ENCODE peak calls at places on chromosomes 7 and 10, in ten cellular contexts. P is transverse colon, E is IMR-90, H is upper lobe of left lung, S is thyroid gland, K is H1, G is HepG2, R is stomach, O is uterus, D is body of pancreas. W is an unnamed sample.
A peak's percentile ranks its signal among the peaks of the same experiment; 100 is the strongest.

GRCh38 chr7:29019896-29020295 is 61.8 kb upstream of the TRIL start:
- DNase-seq in P (no peak), E (no peak), H (no peak), S (no peak), K (no peak), G (no peak), R (no peak), O (no peak), D (no peak), W (no peak)

GRCh38 chr10:87861566-87861952 is 1.8 kb downstream of the KLLN start:
- DNase-seq in P (peak; percentile 79), E (peak; percentile 89), H (peak; percentile 95), S (peak; percentile 86), K (no peak), G (peak; percentile 82), R (peak; percentile 88), O (peak; percentile 82), D (peak; percentile 93), W (peak; percentile 92)

GRCh38 chr10:78815702-78816334 is 252.9 kb upstream of the ZMIZ1 start:
- DNase-seq in P (no peak), E (no peak), H (no peak), S (no peak), K (no peak), G (peak; percentile 44), R (no peak), O (no peak), D (no peak), W (no peak)

GRCh38 chr10:127968659-127969058 is 61.8 kb downstream of the PTPRE start:
- DNase-seq in P (no peak), E (no peak), H (no peak), S (no peak), K (no peak), G (no peak), R (no peak), O (no peak), D (no peak), W (no peak)

GRCh38 chr7:105210721-105211205 is 178.0 kb downstream of the SRPK2 start:
- DNase-seq in P (no peak), E (no peak), H (no peak), S (peak; percentile 86), K (no peak), G (no peak), R (peak; percentile 66), O (no peak), D (peak; percentile 68), W (peak; percentile 58)

GRCh38 chr10:22054946-22055345 is 51.4 kb upstream of the DNAJC1 start:
- DNase-seq in P (no peak), E (no peak), H (no peak), S (no peak), K (no peak), G (no peak), R (no peak), O (no peak), D (no peak), W (no peak)

GRCh38 chr10:50224330-50224952 is 26.9 kb downstream of the ASAH2 start:
- DNase-seq in P (peak; percentile 13), E (peak; percentile 74), H (no peak), S (no peak), K (no peak), G (peak; percentile 77), R (peak; percentile 37), O (no peak), D (peak; percentile 65), W (no peak)

GRCh38 chr7:106774768-106775551 is 90.1 kb upstream of the PIK3CG start:
- DNase-seq in P (no peak), E (peak; percentile 27), H (no peak), S (no peak), K (no peak), G (no peak), R (no peak), O (no peak), D (no peak), W (no peak)

GRCh38 chr7:108326938-108327337 is 129.3 kb downstream of the NRCAM start:
- DNase-seq in P (no peak), E (no peak), H (no peak), S (no peak), K (no peak), G (no peak), R (no peak), O (no peak), D (no peak), W (no peak)

GRCh38 chr7:101216001-101216859 is 1.2 kb downstream of the PLOD3 start:
- DNase-seq in P (no peak), E (peak; percentile 14), H (peak; percentile 45), S (peak; percentile 17), K (no peak), G (no peak), R (no peak), O (no peak), D (no peak), W (no peak)

GRCh38 chr7:32506266-32507054 is 11.2 kb downstream of the AVL9 start:
- DNase-seq in P (no peak), E (peak; percentile 90), H (no peak), S (no peak), K (no peak), G (peak; percentile 10), R (no peak), O (no peak), D (no peak), W (no peak)

GRCh38 chr7:117800406-117800805 is 72.8 kb downstream of the CTTNBP2 start:
- DNase-seq in P (no peak), E (no peak), H (no peak), S (no peak), K (no peak), G (no peak), R (no peak), O (no peak), D (no peak), W (no peak)

GRCh38 chr7:153217032-153217431 is 457.5 kb downstream of the ACTR3B start:
- DNase-seq in P (no peak), E (no peak), H (no peak), S (no peak), K (no peak), G (no peak), R (no peak), O (no peak), D (no peak), W (no peak)

GRCh38 chr10:28254290-28254985 is 48.4 kb downstream of the MPP7 start:
- DNase-seq in P (no peak), E (peak; percentile 54), H (peak; percentile 54), S (peak; percentile 79), K (no peak), G (no peak), R (no peak), O (peak; percentile 52), D (peak; percentile 39), W (no peak)

GRCh38 chr10:71382028-71382427 is 14.7 kb upstream of the CDH23 start:
- DNase-seq in P (no peak), E (no peak), H (no peak), S (no peak), K (no peak), G (no peak), R (no peak), O (no peak), D (no peak), W (no peak)

GRCh38 chr10:44752451-44753441 is 158.4 kb upstream of the TMEM72 start:
- DNase-seq in P (no peak), E (peak; percentile 95), H (no peak), S (peak; percentile 41), K (no peak), G (no peak), R (no peak), O (no peak), D (peak; percentile 58), W (no peak)

GRCh38 chr10:70227548-70228320 is 5.5 kb downstream of the PPA1 start:
- DNase-seq in P (peak; percentile 80), E (no peak), H (peak; percentile 58), S (peak; percentile 88), K (no peak), G (peak; percentile 20), R (no peak), O (no peak), D (peak; percentile 20), W (no peak)

GRCh38 chr10:102776779-102777417 is 33.1 kb downstream of the WBP1L start:
- DNase-seq in P (peak; percentile 71), E (peak; percentile 98), H (peak; percentile 92), S (peak; percentile 97), K (peak; percentile 43), G (peak; percentile 85), R (peak; percentile 71), O (peak; percentile 80), D (peak; percentile 84), W (peak; percentile 94)
- TF ChIP-seq POLR2A in P (peak; percentile 41), E (peak; percentile 84), H (peak; percentile 66), S (peak; percentile 65), K (no peak), G (no peak), R (no peak), O (peak; percentile 31), D (peak; percentile 27), W (peak; percentile 54)

GRCh38 chr10:129416136-129416530 is 50.9 kb upstream of the MGMT start:
- DNase-seq in P (no peak), E (no peak), H (no peak), S (no peak), K (no peak), G (no peak), R (no peak), O (no peak), D (no peak), W (no peak)

GRCh38 chr10:129418826-129419225 is 48.2 kb upstream of the MGMT start:
- DNase-seq in P (no peak), E (no peak), H (no peak), S (no peak), K (no peak), G (no peak), R (no peak), O (no peak), D (no peak), W (no peak)

GRCh38 chr10:129415261-129416135 is 51.5 kb upstream of the MGMT start:
- DNase-seq in P (no peak), E (no peak), H (no peak), S (no peak), K (no peak), G (no peak), R (no peak), O (no peak), D (no peak), W (no peak)

GRCh38 chr10:129417882-129418281 is 49.2 kb upstream of the MGMT start:
- DNase-seq in P (no peak), E (no peak), H (no peak), S (no peak), K (no peak), G (no peak), R (no peak), O (no peak), D (no peak), W (peak; percentile 37)

GRCh38 chr10:129417164-129417563 is 49.9 kb upstream of the MGMT start:
- DNase-seq in P (no peak), E (peak; percentile 61), H (no peak), S (peak; percentile 10), K (no peak), G (peak; percentile 17), R (no peak), O (no peak), D (no peak), W (no peak)
- H3K27ac ChIP-seq in P (no peak overlapping the region), E (no peak overlapping the region), H (no peak overlapping the region), S (no peak overlapping the region), K (no peak overlapping the region), G (no peak overlapping the region), R (no peak overlapping the region), O (no peak overlapping the region), D (no peak overlapping the region), W (no peak overlapping the region)

GRCh38 chr10:31754803-31755624 is 173.6 kb downstream of the ARHGAP12 start:
- DNase-seq in P (no peak), E (no peak), H (no peak), S (peak; percentile 88), K (peak; percentile 76), G (peak; percentile 23), R (no peak), O (no peak), D (peak; percentile 61), W (no peak)
- TF ChIP-seq POLR2A in P (no peak), E (no peak), H (no peak), S (peak; percentile 73), K (no peak), G (no peak), R (no peak), O (no peak), D (peak; percentile 34), W (no peak)

GRCh38 chr7:1460757-1461639 is 1.7 kb upstream of the MICALL2 start:
- DNase-seq in P (peak; percentile 81), E (peak; percentile 34), H (peak; percentile 70), S (peak; percentile 66), K (no peak), G (peak; percentile 73), R (peak; percentile 80), O (peak; percentile 61), D (peak; percentile 75), W (no peak)
- H3K27ac ChIP-seq in P (peak overlapping the region; percentile 93), E (peak overlapping the region; percentile 43), H (peak overlapping the region; percentile 88), S (peak overlapping the region; percentile 64), K (no peak overlapping the region), G (peak overlapping the region; percentile 77), R (peak overlapping the region; percentile 95), O (peak overlapping the region; percentile 68), D (peak overlapping the region; percentile 78), W (peak overlapping the region; percentile 69)